ENCODE peak calls at places on chromosome 16, in four cellular contexts. A is CD4-positive, alpha-beta memory T cell; H is right lobe of liver; J is upper lobe of left lung. U is an unnamed sample.
A peak's percentile ranks its signal among the peaks of the same experiment; 100 is the strongest.

GRCh38 chr16:46961373-46962353 is 11.8 kb downstream of the DNAJA2 start:
- DNase-seq in A (peak; percentile 38), J (no peak), H (no peak), U (peak; percentile 60)

GRCh38 chr16:72487283-72487682 is 315.3 kb upstream of the PMFBP1 start:
- DNase-seq in H (no peak), J (no peak), A (no peak), U (no peak)

GRCh38 chr16:4133897-4134372 is 17.7 kb upstream of the ADCY9 start:
- DNase-seq in A (no peak), H (no peak), J (peak; percentile 43), U (no peak)

GRCh38 chr16:51994597-51994996 is 552.3 kb downstream of the TOX3 start:
- DNase-seq in J (no peak), H (peak; percentile 30), A (no peak), U (no peak)

GRCh38 chr16:12826559-12826958 is 22.9 kb upstream of the CPPED1 start:
- DNase-seq in J (no peak), H (no peak), A (no peak), U (no peak)

GRCh38 chr16:78483124-78483992 is 383.9 kb downstream of the WWOX start:
- DNase-seq in H (no peak), J (no peak), A (no peak), U (no peak)

GRCh38 chr16:77599793-77600415 is 122.4 kb upstream of the NUDT7 start:
- DNase-seq in J (no peak), H (no peak), A (no peak), U (no peak)

GRCh38 chr16:57430955-57431354 is 16.2 kb downstream of the CIAPIN1 start:
- DNase-seq in J (no peak), H (no peak), A (no peak), U (no peak)

GRCh38 chr16:57962046-57962445 is 8.9 kb downstream of the CNGB1 start:
- DNase-seq in A (no peak), J (no peak), H (no peak), U (no peak)

GRCh38 chr16:12706628-12707027 is 97.1 kb downstream of the CPPED1 start:
- DNase-seq in A (no peak), H (no peak), J (peak; percentile 20), U (no peak)

GRCh38 chr16:71460246-71460645 is 1.8 kb downstream of the ZNF23 start:
- DNase-seq in J (no peak), A (no peak), H (no peak), U (no peak)

GRCh38 chr16:78102122-78102660 is 2.7 kb downstream of the WWOX start:
- DNase-seq in J (no peak), H (no peak), A (no peak), U (no peak)

GRCh38 chr16:88619859-88620655 is 18.3 kb upstream of the IL17C start:
- DNase-seq in H (no peak), A (peak; percentile 94), J (no peak), U (peak; percentile 85)

GRCh38 chr16:4293822-4294457 is 21.1 kb upstream of the TFAP4 start:
- DNase-seq in A (no peak), H (no peak), J (peak; percentile 69), U (no peak)

GRCh38 chr16:10355589-10355988 is 30.3 kb upstream of the ATF7IP2 start:
- DNase-seq in H (no peak), A (no peak), J (peak; percentile 58), U (no peak)

GRCh38 chr16:84665359-84665758 is 17.0 kb downstream of the KLHL36 start:
- DNase-seq in A (no peak), J (no peak), H (no peak), U (no peak)
- H3K36me3 ChIP-seq in A (peaks cover 63% of the 10 kb centered on the region), J (peaks cover 49% of the 10 kb centered on the region), H (peaks cover 35% of the 10 kb centered on the region), U (peaks cover 45% of the 10 kb centered on the region)

GRCh38 chr16:85326794-85327181 is 214.5 kb upstream of the CIBAR2 start:
- DNase-seq in H (no peak), A (no peak), J (no peak), U (no peak)

GRCh38 chr16:85329999-85330693 is 217.9 kb upstream of the CIBAR2 start:
- DNase-seq in A (no peak), H (no peak), J (no peak), U (no peak)

GRCh38 chr16:85327731-85328664 is 215.7 kb upstream of the CIBAR2 start:
- DNase-seq in H (no peak), A (no peak), J (no peak), U (no peak)

GRCh38 chr16:85329059-85329812 is 217.0 kb upstream of the CIBAR2 start:
- DNase-seq in A (no peak), J (peak; percentile 74), H (no peak), U (no peak)

DNA sequence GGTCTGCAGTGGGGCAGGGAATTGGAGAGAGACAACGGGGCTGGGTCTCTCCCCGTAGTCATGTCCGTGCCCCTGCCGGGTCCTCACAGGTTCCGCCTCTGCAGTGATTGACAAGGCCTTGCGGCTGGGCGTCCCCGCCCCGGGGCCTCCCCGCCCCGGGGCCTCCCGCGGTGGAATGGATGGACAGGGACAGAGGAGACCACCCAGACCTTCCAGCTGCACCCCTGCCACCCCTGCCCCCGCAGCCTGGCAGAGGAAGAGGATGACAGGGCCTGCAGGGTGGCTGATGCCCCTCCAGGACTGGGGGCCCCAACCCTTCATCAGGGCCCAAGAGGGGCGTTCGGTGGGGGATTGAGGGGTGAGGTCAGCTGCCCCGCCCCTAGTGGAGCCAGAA is 216.4 kb upstream of the CIBAR2 start:
- DNase-seq in A (no peak), H (no peak), J (peak; percentile 70), U (no peak)
- H3K27ac ChIP-seq in A (no peak overlapping the region), H (no peak overlapping the region), J (no peak overlapping the region), U (peak overlapping the region; percentile 43)

GRCh38 chr16:84055366-84055765 is 12.8 kb upstream of the SLC38A8 start:
- DNase-seq in J (no peak), A (no peak), H (no peak), U (no peak)
- H3K36me3 ChIP-seq in J (peaks cover 68% of the 10 kb centered on the region), A (peaks cover 81% of the 10 kb centered on the region), H (peaks cover 75% of the 10 kb centered on the region), U (peaks cover 70% of the 10 kb centered on the region)

DNA sequence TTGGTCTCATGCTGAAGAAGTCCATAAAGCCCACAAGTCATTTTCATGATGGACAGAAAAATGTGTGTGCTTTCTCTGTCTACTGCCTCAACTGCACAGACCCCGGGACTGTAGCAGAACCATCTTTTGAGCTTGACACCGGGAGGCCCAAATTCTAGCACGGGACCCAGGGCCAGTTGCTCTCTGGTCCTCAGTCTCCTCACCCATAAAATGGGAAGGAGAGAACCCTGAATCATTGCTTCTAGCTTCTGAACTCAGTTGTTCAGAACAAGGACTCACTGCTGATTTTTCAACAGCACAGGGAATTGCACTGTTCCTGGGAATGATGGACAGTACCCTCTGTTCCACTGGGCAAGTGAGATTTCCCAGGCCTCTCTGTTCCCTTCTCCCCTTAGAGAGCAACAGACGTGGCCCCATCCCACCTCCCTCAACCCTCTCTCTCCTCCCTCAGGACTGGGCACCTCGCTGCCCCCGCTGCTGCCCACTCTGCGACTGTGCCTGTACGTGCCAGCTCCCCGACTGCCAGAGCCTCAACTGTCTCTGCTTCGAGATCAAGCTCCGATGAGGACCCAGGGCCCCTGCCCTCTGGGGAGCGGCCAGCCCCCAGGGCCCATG is 2.2 kb upstream of the ALDOA start:
- DNase-seq in H (no peak), J (no peak), A (no peak), U (no peak)
- H3K27ac ChIP-seq in H (peak overlapping the region; percentile 100), J (peak overlapping the region; percentile 96), A (peak overlapping the region; percentile 94), U (peak overlapping the region; percentile 91)

DNA sequence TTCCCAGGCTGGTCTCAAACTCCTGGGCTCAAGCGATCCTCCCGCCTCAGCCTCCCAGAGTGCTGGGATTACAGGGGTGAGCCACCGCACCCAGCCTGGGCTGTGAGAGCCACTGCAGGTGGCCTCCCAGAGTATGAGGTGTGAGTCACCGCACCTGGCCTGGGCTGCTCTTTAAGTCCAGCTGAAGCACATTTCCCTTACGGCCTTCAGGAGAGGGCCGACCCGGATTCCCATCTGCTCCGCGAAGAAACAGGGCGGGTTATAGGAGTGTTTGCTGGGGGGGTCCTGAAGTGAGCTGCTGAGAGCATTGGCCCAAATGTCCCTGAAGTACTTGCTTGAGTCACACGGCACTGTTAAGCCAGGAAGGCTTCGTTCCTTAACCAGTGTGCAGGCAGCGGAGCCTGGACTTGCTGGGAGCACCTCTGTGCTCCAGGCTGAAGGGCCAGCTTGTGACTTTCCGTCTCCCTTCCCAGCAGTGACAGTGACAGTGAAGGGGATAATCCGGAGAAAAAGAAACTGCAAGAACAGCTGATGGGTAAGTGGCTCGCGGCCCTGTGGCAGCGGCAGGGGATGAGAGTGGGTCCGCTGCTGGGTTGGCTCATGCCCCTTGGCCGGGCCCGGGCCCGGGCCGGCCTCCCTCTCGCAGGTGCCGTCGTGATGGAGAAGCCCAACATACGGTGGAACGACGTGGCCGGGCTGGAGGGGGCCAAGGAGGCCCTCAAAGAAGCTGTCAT is 7.2 kb downstream of the VPS4A start:
- DNase-seq in H (no peak), A (no peak), J (peak; percentile 78), U (no peak)
- H3K36me3 ChIP-seq in H (peaks cover 68% of the 10 kb centered on the region), A (peaks cover 89% of the 10 kb centered on the region), J (peaks cover 86% of the 10 kb centered on the region), U (peaks cover 68% of the 10 kb centered on the region)

DNA sequence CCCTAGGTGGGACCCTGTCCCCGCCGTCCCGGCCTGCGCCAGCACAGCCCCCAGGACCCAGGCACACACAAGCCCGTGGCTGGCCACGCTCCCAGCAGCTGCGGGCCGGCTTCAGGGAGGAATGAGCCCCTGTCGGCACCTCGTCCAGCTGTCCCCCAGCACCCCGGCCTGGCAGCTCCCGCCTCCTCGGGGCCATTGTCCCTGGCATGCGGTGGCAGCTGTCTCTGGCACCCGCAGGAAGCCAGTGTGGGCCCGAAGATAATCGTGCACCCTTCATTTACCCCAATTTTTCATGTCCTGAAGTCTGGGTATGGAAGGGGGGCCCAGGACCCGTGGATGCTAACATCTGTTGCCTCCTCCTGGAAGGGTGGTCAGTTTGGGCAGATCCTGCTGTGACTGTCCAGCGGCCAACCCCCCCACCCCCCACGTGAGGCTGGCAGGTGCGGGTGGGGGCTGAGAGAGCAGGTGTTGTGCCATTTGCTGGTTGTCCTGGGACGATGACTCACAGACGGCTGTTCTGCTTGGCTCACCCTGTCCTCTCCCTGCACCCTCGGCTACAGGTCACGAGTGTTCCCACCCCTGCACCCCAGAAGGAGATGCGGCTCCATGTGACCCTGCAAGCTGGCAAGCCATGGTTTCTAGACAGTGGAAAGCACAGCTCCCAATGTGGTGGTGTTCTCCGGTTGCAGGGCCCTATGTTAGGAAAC is 4.0 kb upstream of the LMF1 start:
- DNase-seq in H (peak; percentile 23), A (no peak), J (peak; percentile 83), U (no peak)
- H3K27ac ChIP-seq in H (no peak overlapping the region), A (no peak overlapping the region), J (no peak overlapping the region), U (no peak overlapping the region)

GRCh38 chr16:15613676-15614075 is 29.3 kb downstream of the MARF1 start:
- DNase-seq in J (no peak), A (no peak), H (no peak), U (no peak)
- H3K36me3 ChIP-seq in J (peaks cover 89% of the 10 kb centered on the region), A (peaks cover 74% of the 10 kb centered on the region), H (peaks cover 75% of the 10 kb centered on the region), U (peaks cover 64% of the 10 kb centered on the region)

GRCh38 chr16:2006317-2006716 is 3.3 kb downstream of the ZNF598 start:
- DNase-seq in J (peak; percentile 59), A (no peak), H (no peak), U (no peak)
- H3K27ac ChIP-seq in J (no peak overlapping the region), A (no peak overlapping the region), H (no peak overlapping the region), U (no peak overlapping the region)